ENCODE peak calls at places on chromosomes 5 and 9, in six cellular contexts. D, H, R, U, J and T are unnamed samples. For H3K4me1, the result is how much of the 10 kb centered on the place peaks cover.

GRCh38 chr9:3887121-3887797 is 361.5 kb upstream of the RFX3 start:
- DNase-seq in H (no peak), D (no peak), U (no peak), J (no peak), R (no peak), T (no peak)

GRCh38 chr5:9239071-9239470 is 306.8 kb downstream of the SEMA5A start:
- DNase-seq in J (no peak), R (peak), U (no peak), D (no peak), H (no peak), T (no peak)

GRCh38 chr9:106218854-106219253 is 524.5 kb downstream of the TMEM38B start:
- DNase-seq in R (no peak), H (no peak), U (no peak), J (no peak), D (no peak), T (no peak)

GRCh38 chr5:171391996-171392577 is 4.4 kb downstream of the NPM1 start:
- DNase-seq in D (peak), J (no peak), U (no peak), R (no peak), H (no peak), T (no peak)

GRCh38 chr9:100848731-100849130 is 179.8 kb upstream of the PLPPR1 start:
- DNase-seq in H (no peak), U (no peak), J (no peak), D (no peak), R (no peak), T (no peak)

GRCh38 chr5:10250804-10251276 is 760 bp downstream of the CCT5 start:
- DNase-seq in R (peak), H (no peak), D (no peak), U (no peak), J (no peak), T (peak)

GRCh38 chr5:43367909-43368648 is 44.1 kb downstream of the CCL28 start:
- DNase-seq in D (no peak), J (no peak), R (peak), H (no peak), U (no peak), T (no peak)

GRCh38 chr5:126808619-126809018 is 31.7 kb downstream of the LMNB1 start:
- DNase-seq in R (peak), D (no peak), H (no peak), J (no peak), U (peak), T (no peak)

GRCh38 chr5:35788724-35789123 is 68.0 kb upstream of the IL7R start:
- DNase-seq in U (no peak), R (no peak), D (no peak), H (no peak), J (no peak), T (no peak)

GRCh38 chr9:33860200-33860871 is 43.4 kb downstream of the UBE2R2 start:
- DNase-seq in U (no peak), J (no peak), H (no peak), R (no peak), D (no peak), T (no peak)
- H3K27ac ChIP-seq in U (no peak), J (no peak), H (no peak), R (no peak), D (no peak), T (no peak)

GRCh38 chr5:177509361-177509951 is at the start of gene DOK3:
- DNase-seq in D (peak), U (no peak), J (no peak), R (no peak), H (no peak), T (no peak)

GRCh38 chr5:177507596-177508216 is 1.9 kb downstream of the DOK3 start:
- DNase-seq in J (no peak), D (peak), H (no peak), R (no peak), U (no peak), T (no peak)

GRCh38 chr5:177508837-177509236 is 789 bp downstream of the DOK3 start:
- DNase-seq in R (no peak), H (no peak), U (no peak), D (peak), J (no peak), T (no peak)

GRCh38 chr5:177507165-177507564 is 2.5 kb downstream of the DOK3 start:
- DNase-seq in H (no peak), R (no peak), D (no peak), J (no peak), U (no peak), T (no peak)

DNA sequence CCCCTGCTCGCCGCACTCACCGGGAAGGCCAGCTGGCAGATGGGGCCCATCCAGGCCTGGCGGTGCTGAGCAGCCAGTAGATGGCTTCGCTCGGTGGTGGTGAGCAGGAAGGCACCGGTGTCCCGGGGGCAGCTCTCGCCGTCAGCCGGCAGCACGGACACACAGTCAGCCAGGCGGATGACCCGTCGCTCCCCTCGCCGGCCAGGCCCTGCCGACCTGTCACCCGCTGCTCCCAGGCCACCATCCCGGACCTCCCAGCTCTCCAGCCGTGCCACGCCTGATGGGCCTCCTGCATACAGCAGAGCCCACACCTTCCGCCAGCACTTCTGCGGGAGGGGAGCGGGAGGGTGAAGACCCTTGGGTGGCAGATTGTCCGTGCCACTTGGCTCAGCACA is 1.4 kb downstream of the DOK3 start:
- DNase-seq in H (no peak), R (no peak), D (peak), U (no peak), J (no peak), T (no peak)
- H3K4me1 ChIP-seq in H (under half), R (under half), D (under half), U (under half), J (under half), T (under half)

GRCh38 chr5:72242796-72243475 is 77.1 kb downstream of the MRPS27 start:
- DNase-seq in H (no peak), R (no peak), D (no peak), J (peak), U (peak), T (no peak)
- H3K27ac ChIP-seq in H (no peak), R (no peak), D (no peak), J (no peak), U (peak), T (no peak)

DNA sequence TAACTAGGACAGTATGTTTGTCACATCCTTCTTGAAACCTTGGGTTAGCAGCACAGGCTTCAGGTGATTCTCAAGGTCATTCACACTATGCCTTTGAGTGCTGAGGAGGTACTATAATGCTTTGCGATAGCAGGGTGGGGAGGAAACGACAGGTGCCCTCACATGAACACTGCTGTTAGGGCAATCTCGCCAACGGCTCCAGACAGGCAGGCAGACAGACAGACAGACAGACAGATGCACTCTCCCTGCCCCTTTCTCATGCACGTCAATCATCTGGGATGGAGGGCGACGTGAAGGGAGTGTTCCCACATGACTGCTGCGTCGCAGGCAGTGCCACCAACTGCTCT is 82.9 kb downstream of the RAPGEF1 start:
- DNase-seq in J (no peak), H (no peak), U (no peak), D (no peak), R (no peak), T (no peak)
- H3K4me1 ChIP-seq in J (half or more), H (half or more), U (under half), D (under half), R (under half), T (under half)

DNA sequence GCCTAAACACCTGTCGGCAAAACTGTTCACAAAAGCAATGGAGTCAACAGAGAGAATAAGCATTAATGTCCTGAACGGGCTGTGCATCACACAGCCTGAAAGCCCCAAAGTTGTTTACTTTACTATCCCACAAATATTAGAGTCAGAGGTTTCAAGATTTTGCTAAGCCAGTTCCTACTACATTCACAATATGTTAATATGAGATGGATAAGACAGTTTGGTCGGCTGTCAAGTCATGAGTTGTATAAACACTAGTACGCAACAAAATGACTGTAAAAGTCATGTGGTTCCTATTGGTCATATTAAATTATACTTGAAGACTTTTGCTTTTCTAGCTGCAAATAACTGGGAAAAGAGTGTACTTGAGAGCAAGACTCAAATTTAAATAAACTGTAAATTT is 33.4 kb downstream of the FANCC start:
- DNase-seq in U (no peak), J (no peak), R (peak), D (no peak), H (no peak), T (no peak)
- H3K27ac ChIP-seq in U (no peak), J (no peak), R (no peak), D (no peak), H (no peak), T (no peak)

GRCh38 chr9:135565141-135565628 is 3.6 kb downstream of the PAEP start:
- DNase-seq in R (no peak), D (peak), J (no peak), U (no peak), H (no peak), T (no peak)
- H3K4me1 ChIP-seq in R (under half), D (under half), J (under half), U (under half), H (under half), T (under half)

GRCh38 chr9:127918201-127919107 is 1.6 kb upstream of the ST6GALNAC4 start:
- DNase-seq in U (no peak), H (no peak), R (no peak), D (no peak), J (no peak), T (no peak)
- H3K27ac ChIP-seq in U (no peak), H (peak), R (peak), D (peak), J (peak), T (peak)